ENCODE peak calls at places on chromosomes 2 and 18, in five cellular contexts. O is globus pallidus, R is Karpas-422, Y is NCI-H1092, G is SHP77. W is an unnamed sample.
A peak's percentile ranks its signal among the peaks of the same experiment; 100 is the strongest.

GRCh38 chr18:42640160-42640559 is 475.3 kb downstream of the RIT2 start:
- DNase-seq in O (no peak), R (no peak), Y (no peak), G (no peak), W (no peak)

GRCh38 chr18:35497006-35497333 is 790 bp downstream of the INO80C start:
- DNase-seq in O (no peak), R (peak; percentile 53), Y (peak; percentile 36), G (peak; percentile 33), W (no peak)

GRCh38 chr2:53130441-53130943 is 637.1 kb upstream of the CHAC2 start:
- DNase-seq in O (no peak), R (no peak), Y (no peak), G (no peak), W (no peak)

GRCh38 chr2:234880551-234881211 is 71.1 kb upstream of the SH3BP4 start:
- DNase-seq in O (no peak), R (no peak), Y (no peak), G (peak; percentile 17), W (no peak)

GRCh38 chr2:218015831-218016521 is 13.2 kb upstream of the TNS1 start:
- DNase-seq in O (peak; percentile 60), R (no peak), Y (no peak), G (no peak), W (no peak)

GRCh38 chr18:63199743-63200241 is 119.8 kb downstream of the BCL2 start:
- DNase-seq in O (no peak), R (no peak), Y (no peak), G (no peak), W (no peak)

GRCh38 chr18:53458266-53458665 is 766.2 kb downstream of the MBD2 start:
- DNase-seq in O (no peak), R (no peak), Y (no peak), G (no peak), W (no peak)

GRCh38 chr18:48938827-48939367 is 11.9 kb downstream of the SMAD7 start:
- DNase-seq in O (no peak), R (no peak), Y (no peak), G (no peak), W (no peak)

GRCh38 chr2:7020059-7020458 is 102.8 kb downstream of the RNF144A start:
- DNase-seq in O (no peak), R (no peak), Y (no peak), G (no peak), W (no peak)

GRCh38 chr2:46747297-46747818 is 168.2 kb downstream of the MCFD2 start:
- DNase-seq in O (no peak), R (no peak), Y (no peak), G (no peak), W (no peak)

GRCh38 chr2:30421551-30422436 is 25.3 kb upstream of the LCLAT1 start:
- DNase-seq in O (no peak), R (no peak), Y (peak; percentile 20), G (peak; percentile 54), W (no peak)

GRCh38 chr2:111522231-111522768 is 361.7 kb downstream of the ANAPC1 start:
- DNase-seq in O (no peak), R (no peak), Y (no peak), G (no peak), W (no peak)

GRCh38 chr2:9021563-9022211 is 18.2 kb upstream of the MBOAT2 start:
- DNase-seq in O (no peak), R (no peak), Y (no peak), G (no peak), W (no peak)

GRCh38 chr2:18117592-18117991 is 239.1 kb downstream of the KCNS3 start:
- DNase-seq in O (no peak), R (peak; percentile 87), Y (no peak), G (peak; percentile 16), W (no peak)

GRCh38 chr18:78199002-78199401 is 780.6 kb upstream of the SALL3 start:
- DNase-seq in O (no peak), R (no peak), Y (no peak), G (no peak), W (no peak)

GRCh38 chr2:239910851-239911629 is 114.1 kb downstream of the NDUFA10 start:
- DNase-seq in O (no peak), R (peak; percentile 59), Y (no peak), G (no peak), W (no peak)

GRCh38 chr2:59000796-59001195 is 759.7 kb upstream of the FANCL start:
- DNase-seq in O (no peak), R (no peak), Y (no peak), G (no peak), W (no peak)

GRCh38 chr2:224723606-224724217 is 7.5 kb upstream of the CCDC195 start:
- DNase-seq in O (no peak), R (no peak), Y (no peak), G (no peak), W (no peak)

GRCh38 chr2:9135804-9136558 is 70.6 kb upstream of the ASAP2 start:
- DNase-seq in O (no peak), R (no peak), Y (no peak), G (no peak), W (no peak)

GRCh38 chr2:239721531-239721930 is 303.6 kb downstream of the NDUFA10 start:
- DNase-seq in O (no peak), R (no peak), Y (no peak), G (no peak), W (no peak)

GRCh38 chr2:239819091-239819973 is 205.8 kb downstream of the NDUFA10 start:
- DNase-seq in O (no peak), R (no peak), Y (no peak), G (no peak), W (no peak)

GRCh38 chr18:59055345-59056032 is 84.2 kb upstream of the SEC11C start:
- DNase-seq in O (no peak), R (no peak), Y (no peak), G (no peak), W (no peak)

GRCh38 chr2:127569274-127570065 is 34.0 kb downstream of the MYO7B start:
- DNase-seq in O (peak; percentile 47), R (no peak), Y (no peak), G (no peak), W (no peak)

GRCh38 chr2:120312076-120312475 is 33.9 kb upstream of the INHBB start:
- DNase-seq in O (no peak), R (no peak), Y (no peak), G (no peak), W (no peak)

GRCh38 chr2:113291191-113291590 is 12.5 kb upstream of the PAX8 start:
- DNase-seq in O (no peak), R (no peak), Y (no peak), G (no peak), W (no peak)

GRCh38 chr2:188869560-188869959 is 104.6 kb upstream of the COL3A1 start:
- DNase-seq in O (no peak), R (no peak), Y (no peak), G (no peak), W (no peak)

GRCh38 chr2:209960676-209961630 is 41.5 kb upstream of the RPE start:
- DNase-seq in O (peak; percentile 50), R (peak; percentile 84), Y (no peak), G (peak; percentile 70), W (peak; percentile 11)

GRCh38 chr2:74458957-74459290 is 686 bp downstream of the WBP1 start:
- DNase-seq in O (no peak), R (peak; percentile 62), Y (no peak), G (no peak), W (no peak)

GRCh38 chr2:74179063-74179865 is 585 bp upstream of the MOB1A start:
- DNase-seq in O (no peak), R (no peak), Y (no peak), G (no peak), W (no peak)

GRCh38 chr2:164046040-164046439 is 310.2 kb upstream of the FIGN start:
- DNase-seq in O (no peak), R (no peak), Y (no peak), G (no peak), W (no peak)

GRCh38 chr18:52700757-52701156 is 360.8 kb downstream of the DCC start:
- DNase-seq in O (no peak), R (no peak), Y (no peak), G (no peak), W (no peak)

GRCh38 chr2:181891258-181891965 is at the start of gene ITPRID2:
- DNase-seq in O (peak; percentile 90), R (peak; percentile 94), Y (peak; percentile 58), G (peak; percentile 81), W (no peak)

GRCh38 chr18:50097702-50098101 is 97.2 kb downstream of the MYO5B start:
- DNase-seq in O (no peak), R (no peak), Y (no peak), G (no peak), W (no peak)

GRCh38 chr2:230738924-230739323 is 26.3 kb downstream of the CAB39 start:
- DNase-seq in O (no peak), R (no peak), Y (no peak), G (peak; percentile 14), W (no peak)